ENCODE peak calls at places on chromosome 9, in four cellular contexts. I is GM13977, P is AG09319, L is mammary epithelial cell. C is an unnamed sample.
A peak's percentile ranks its signal among the peaks of the same experiment; 100 is the strongest.

GRCh38 chr9:124256517-124257069 is 1.2 kb upstream of the NEK6 start:
- DNase-seq in I (no peak), L (peak; percentile 59), P (peak; percentile 53), C (peak; percentile 68)

GRCh38 chr9:72675586-72675985 is 154.2 kb downstream of the TMC1 start:
- DNase-seq in P (peak; percentile 7), I (no peak), L (peak; percentile 69), C (peak; percentile 8)

GRCh38 chr9:75063556-75064305 is 24.2 kb downstream of the NMRK1 start:
- DNase-seq in L (peak; percentile 62), P (no peak), I (no peak), C (no peak)

GRCh38 chr9:129558063-129558550 is 62.8 kb downstream of the C9orf50 start:
- DNase-seq in L (no peak), P (no peak), I (no peak), C (no peak)

GRCh38 chr9:33445941-33446506 is 1.4 kb downstream of the AQP3 start:
- DNase-seq in P (no peak), I (no peak), L (no peak), C (no peak)

GRCh38 chr9:32926901-32927300 is 74.5 kb downstream of the APTX start:
- DNase-seq in L (no peak), I (no peak), P (no peak), C (no peak)

GRCh38 chr9:74573792-74574191 is 76.7 kb downstream of the RORB start:
- DNase-seq in P (no peak), L (no peak), I (no peak), C (peak; percentile 77)

GRCh38 chr9:3809724-3810123 is 283.9 kb upstream of the RFX3 start:
- DNase-seq in I (no peak), L (peak; percentile 89), P (no peak), C (no peak)

GRCh38 chr9:112332272-112332671 is 1.1 kb downstream of the PTBP3 start:
- DNase-seq in L (no peak), P (no peak), I (no peak), C (no peak)

GRCh38 chr9:76553680-76554079 is 94.7 kb downstream of the GCNT1 start:
- DNase-seq in P (no peak), I (no peak), L (no peak), C (no peak)

GRCh38 chr9:93815677-93816076 is 139.5 kb downstream of the BARX1 start:
- DNase-seq in P (no peak), L (no peak), I (peak; percentile 3), C (no peak)

GRCh38 chr9:122446819-122447484 is 30.8 kb downstream of the OR1J1 start:
- DNase-seq in L (no peak), P (no peak), I (no peak), C (no peak)

GRCh38 chr9:87250205-87250604 is 247.5 kb upstream of the DAPK1 start:
- DNase-seq in P (no peak), L (no peak), I (no peak), C (no peak)

GRCh38 chr9:34502471-34503335 is 20.1 kb downstream of the ENHO start:
- DNase-seq in P (no peak), L (no peak), I (no peak), C (no peak)

GRCh38 chr9:115103746-115104477 is 14.0 kb downstream of the TNC start:
- DNase-seq in P (no peak), I (no peak), L (peak; percentile 56), C (no peak)

GRCh38 chr9:115104908-115105307 is 13.0 kb downstream of the TNC start:
- DNase-seq in I (no peak), P (peak; percentile 56), L (peak; percentile 57), C (no peak)

GRCh38 chr9:115106001-115106400 is 12.0 kb downstream of the TNC start:
- DNase-seq in I (no peak), L (no peak), P (no peak), C (no peak)

GRCh38 chr9:115107701-115108100 is 10.3 kb downstream of the TNC start:
- DNase-seq in I (no peak), P (no peak), L (no peak), C (no peak)

DNA sequence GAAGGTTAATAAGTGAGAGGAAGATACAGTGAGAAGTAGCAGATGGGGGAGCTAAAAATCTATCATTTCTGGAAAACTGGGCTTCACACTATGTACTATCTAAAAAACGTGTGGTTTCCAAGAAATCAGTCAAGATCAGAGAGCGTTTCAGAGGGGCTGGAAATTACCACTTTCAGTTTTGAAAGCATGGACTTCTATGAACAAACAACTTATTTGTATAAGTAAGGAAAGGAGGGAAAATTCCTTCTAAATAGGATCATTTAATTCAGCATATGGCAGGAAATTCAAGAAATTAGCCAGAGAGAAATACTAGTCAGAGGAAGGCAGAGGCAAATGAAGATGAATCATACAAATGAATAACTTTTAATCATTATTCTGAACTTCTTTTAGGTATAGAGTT is 11.3 kb downstream of the TNC start:
- DNase-seq in P (no peak), I (no peak), L (no peak), C (no peak)
- TF ChIP-seq CTCF in P (no peak), I (no peak), L (no peak), C (no peak)

GRCh38 chr9:88302579-88303324 is 85.5 kb upstream of the SPIN1 start:
- DNase-seq in L (peak; percentile 14), P (no peak), I (no peak), C (no peak)
- TF ChIP-seq CTCF in L (no peak), P (no peak), I (no peak), C (no peak)

DNA sequence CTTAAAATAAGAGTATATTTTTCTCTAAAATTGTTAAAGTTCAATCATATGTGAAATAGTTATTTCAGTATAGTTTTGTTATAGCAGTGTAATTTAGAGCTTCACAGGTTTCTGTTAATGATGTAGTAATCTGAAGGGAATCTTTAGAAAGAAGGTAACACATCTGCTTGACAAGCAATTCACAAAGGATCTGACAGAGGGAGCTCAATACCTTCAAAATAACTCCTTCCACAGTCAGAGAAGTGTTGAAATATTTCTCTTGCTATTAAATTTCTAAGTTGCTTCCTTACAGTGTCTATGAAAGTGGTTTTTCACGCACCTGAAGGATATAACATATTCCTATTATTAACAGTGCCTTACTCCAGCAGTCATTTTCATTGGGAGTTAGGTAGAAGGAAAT is 44.9 kb downstream of the SLC25A51 start:
- DNase-seq in L (peak; percentile 4), P (no peak), I (no peak), C (no peak)
- TF ChIP-seq CTCF in L (no peak), P (peak; percentile 20), I (no peak), C (peak; percentile 28)

GRCh38 chr9:132030626-132031325 is 48.9 kb downstream of the MED27 start:
- DNase-seq in L (no peak), I (no peak), P (no peak), C (no peak)
- TF ChIP-seq CTCF in L (no peak), I (no peak), P (no peak), C (no peak)

DNA sequence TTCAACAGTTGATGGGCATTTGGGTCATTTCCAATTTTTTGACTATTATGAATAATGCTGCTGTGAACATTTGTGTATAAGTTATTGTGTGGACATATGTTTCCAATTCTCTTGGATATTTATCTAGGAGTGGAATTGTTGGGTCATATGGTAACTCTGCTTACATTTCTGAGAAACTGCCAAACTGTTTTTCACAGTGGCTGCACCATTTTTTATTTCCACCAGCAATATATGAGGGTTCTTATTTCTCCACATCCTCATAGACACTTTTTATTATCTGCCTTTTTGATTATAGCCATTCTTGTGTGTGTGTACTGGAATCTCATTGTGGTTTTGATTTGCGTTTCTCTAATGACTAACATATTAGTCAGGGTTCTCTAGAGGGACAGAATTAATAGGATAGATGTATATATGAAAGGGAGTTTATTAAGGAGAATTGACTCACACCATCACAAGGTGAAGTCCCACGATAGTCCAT is 14.7 kb upstream of the MED27 start:
- DNase-seq in L (peak; percentile 77), I (no peak), P (peak; percentile 49), C (no peak)
- TF ChIP-seq CTCF in L (no peak), I (no peak), P (no peak), C (no peak)

GRCh38 chr9:83322438-83322837 is 215.8 kb downstream of the FRMD3 start:
- DNase-seq in I (no peak), P (no peak), L (no peak), C (no peak)
- TF ChIP-seq CTCF in I (no peak), P (no peak), L (no peak), C (no peak)

GRCh38 chr9:125621170-125621569 is 85.8 kb downstream of the MAPKAP1 start:
- DNase-seq in L (no peak), I (no peak), P (no peak), C (no peak)

GRCh38 chr9:125620216-125620615 is 86.8 kb downstream of the MAPKAP1 start:
- DNase-seq in I (no peak), L (no peak), P (no peak), C (no peak)

GRCh38 chr9:125613156-125613555 is 93.9 kb downstream of the MAPKAP1 start:
- DNase-seq in L (no peak), P (no peak), I (no peak), C (no peak)

GRCh38 chr9:125612616-125613015 is 94.4 kb downstream of the MAPKAP1 start:
- DNase-seq in P (no peak), I (no peak), L (no peak), C (no peak)

GRCh38 chr9:125617087-125617486 is 89.9 kb downstream of the MAPKAP1 start:
- DNase-seq in I (no peak), P (no peak), L (no peak), C (no peak)
- TF ChIP-seq CTCF in I (no peak), P (no peak), L (no peak), C (no peak)

GRCh38 chr9:133995012-133995896 is 3.1 kb upstream of the VAV2 start:
- DNase-seq in L (peak; percentile 41), P (no peak), I (no peak), C (no peak)
- TF ChIP-seq CTCF in L (peak; percentile 35), P (no peak), I (peak; percentile 41), C (no peak)

GRCh38 chr9:31839273-31839672 is 545.2 kb upstream of the ACO1 start:
- DNase-seq in I (no peak), P (no peak), L (no peak), C (no peak)
- TF ChIP-seq CTCF in I (peak; percentile 12), P (no peak), L (no peak), C (no peak)

C was measured in cardiac muscle cell.